ENCODE peak calls at places on chromosomes 13 and 19, in seven cellular contexts. G, T, M, H, N, R and J are unnamed samples.

GRCh38 chr13:48778551-48779088 is 124.9 kb downstream of the CYSLTR2 start:
- DNase-seq in M (no peak), N (no peak), T (no peak), R (no peak), G (no peak), H (no peak), J (no peak)

GRCh38 chr13:43786766-43787517 is at the start of gene ENOX1:
- DNase-seq in R (no peak), N (peak), M (no peak), H (peak), G (peak), T (peak), J (peak)

GRCh38 chr19:18349524-18350128 is 9.2 kb downstream of the PGPEP1 start:
- DNase-seq in M (peak), R (no peak), N (peak), H (peak), G (no peak), T (peak), J (no peak)

GRCh38 chr19:489418-490196 is 6.7 kb upstream of the MADCAM1 start:
- DNase-seq in M (no peak), T (peak), H (peak), G (no peak), N (peak), R (no peak), J (no peak)

GRCh38 chr13:45195421-45195820 is 5.4 kb downstream of the KCTD4 start:
- DNase-seq in G (no peak), T (no peak), N (no peak), M (no peak), H (peak), R (no peak), J (no peak)

GRCh38 chr19:39052243-39052746 is 19.9 kb upstream of the FBXO27 start:
- DNase-seq in H (peak), M (peak), T (peak), G (peak), R (peak), N (peak), J (peak)

GRCh38 chr13:96636310-96636709 is 358.0 kb downstream of the OXGR1 start:
- DNase-seq in G (no peak), T (no peak), R (no peak), M (no peak), N (peak), H (peak), J (no peak)

GRCh38 chr13:50235604-50236003 is 220.4 kb downstream of the KCNRG start:
- DNase-seq in M (no peak), N (no peak), H (no peak), R (no peak), T (no peak), G (no peak), J (no peak)

GRCh38 chr13:51437550-51438127 is 15.2 kb downstream of the INTS6 start:
- DNase-seq in R (no peak), M (no peak), G (no peak), N (no peak), T (peak), H (no peak), J (no peak)

GRCh38 chr13:114053026-114053425 is 79.2 kb upstream of the C13orf46 start:
- DNase-seq in G (no peak), R (no peak), H (peak), T (no peak), N (no peak), M (no peak), J (no peak)

GRCh38 chr19:50666346-50667176 is 17.3 kb downstream of the C19orf81 start:
- DNase-seq in T (no peak), M (no peak), G (no peak), N (no peak), R (no peak), H (no peak), J (no peak)

GRCh38 chr13:26377038-26377437 is 123.1 kb downstream of the CDK8 start:
- DNase-seq in T (no peak), M (no peak), N (peak), R (no peak), H (peak), G (no peak), J (no peak)

GRCh38 chr19:55255618-55256423 is 3.0 kb downstream of the PPP6R1 start:
- DNase-seq in G (no peak), T (peak), N (peak), R (peak), H (peak), M (no peak), J (no peak)

GRCh38 chr13:113971471-113972231 is 2.2 kb downstream of the C13orf46 start:
- DNase-seq in M (no peak), T (peak), N (no peak), G (no peak), H (no peak), R (no peak), J (no peak)

GRCh38 chr13:27791146-27791900 is 960 bp upstream of the GSX1 start:
- DNase-seq in R (no peak), T (no peak), M (no peak), G (no peak), N (no peak), H (no peak), J (no peak)

GRCh38 chr19:49165865-49166301 is 8.3 kb downstream of the TRPM4 start:
- DNase-seq in T (peak), G (no peak), R (no peak), H (no peak), M (no peak), N (no peak), J (no peak)

GRCh38 chr19:1173160-1173844 is 766 bp downstream of the SBNO2 start:
- DNase-seq in N (no peak), H (peak), T (peak), M (no peak), G (no peak), R (no peak), J (no peak)

GRCh38 chr19:18306903-18307681 is 15.8 kb downstream of the LSM4 start:
- DNase-seq in M (no peak), H (peak), T (no peak), G (peak), N (no peak), R (no peak), J (no peak)

GRCh38 chr13:51840917-51841316 is 4.1 kb downstream of the TMEM272 start:
- DNase-seq in N (no peak), G (no peak), T (no peak), H (no peak), R (no peak), M (no peak), J (no peak)

GRCh38 chr13:30301827-30302226 is 5.5 kb downstream of the KATNAL1 start:
- DNase-seq in N (no peak), M (no peak), T (no peak), H (peak), G (no peak), R (no peak), J (no peak)

GRCh38 chr13:24784319-24784718 is 20.4 kb downstream of the RNF17 start:
- DNase-seq in H (peak), G (no peak), R (no peak), N (peak), T (no peak), M (no peak), J (no peak)

GRCh38 chr19:37975596-37976515 is 68.8 kb downstream of the SIPA1L3 start:
- DNase-seq in H (no peak), N (no peak), G (no peak), M (no peak), T (no peak), R (no peak), J (no peak)

GRCh38 chr19:42132030-42132628 is at the start of gene POU2F2:
- DNase-seq in R (peak), T (peak), M (no peak), N (no peak), H (no peak), G (no peak), J (peak)

GRCh38 chr13:111589321-111589720 is 268.9 kb downstream of the TEX29 start:
- DNase-seq in M (no peak), T (no peak), R (no peak), N (no peak), H (no peak), G (no peak), J (no peak)

GRCh38 chr19:16033721-16034120 is 42.6 kb upstream of the TPM4 start:
- DNase-seq in H (no peak), R (no peak), N (no peak), G (no peak), M (no peak), T (no peak), J (no peak)

GRCh38 chr19:4971424-4971793 is 2.5 kb downstream of the KDM4B start:
- DNase-seq in G (no peak), H (no peak), R (no peak), M (no peak), N (peak), T (no peak), J (no peak)

GRCh38 chr19:46364359-46364758 is 17.5 kb downstream of the PPP5C start:
- DNase-seq in H (no peak), R (no peak), N (no peak), T (no peak), G (no peak), M (no peak), J (no peak)

GRCh38 chr13:112204881-112205327 is 138.0 kb downstream of the SOX1 start:
- DNase-seq in H (no peak), G (no peak), M (no peak), T (no peak), R (no peak), N (no peak), J (no peak)